ENCODE peak calls at places on chromosomes 7 and 10, in eight cellular contexts. E is activated T-helper 1 cell treated with anti-CD3 and anti-CD28 coated beads, Interleukin-12 subunit alpha, Interleukin-12 subunit beta, Interleukin-2, Interleukin-4 antibody, amounts not matched to agents 30 ng/mL and 10 ng/mL and 1 ng/mL, durations not matched to agents 14 hours and 24 hours and 36 hours; R is stimulated activated effector memory CD8-positive, alpha-beta T cell treated with anti-CD3 and anti-CD28 coated beads, Interleukin-12 subunit alpha, Interleukin-12 subunit beta, amount 100 ng/mL, for 72 hours; N is T-helper 1 cell; P is stimulated activated CD4-positive, alpha-beta T cell treated with anti-CD3 and anti-CD28 coated beads, Interleukin-2, amount 100 ng/mL, for 48 hours; Y is NCI-H82; J is AG20443; X is germinal center. V is an unnamed sample.

GRCh38 chr10:70575874-70576802 is 26.4 kb downstream of the PRF1 start:
- DNase-seq in J (no peak), E (no peak), Y (no peak), N (no peak), R (peak), X (no peak), P (no peak), V (no peak)

GRCh38 chr7:27152816-27153486 is 568 bp upstream of the HOXA3 start:
- DNase-seq in J (no peak), P (no peak), N (no peak), Y (no peak), R (no peak), E (no peak), X (no peak), V (no peak)

GRCh38 chr10:21954690-21955089 is 48.8 kb downstream of the DNAJC1 start:
- DNase-seq in X (no peak), N (no peak), E (no peak), P (no peak), J (no peak), Y (no peak), R (no peak), V (no peak)

GRCh38 chr10:112732277-112732891 is 217.7 kb upstream of the TCF7L2 start:
- DNase-seq in J (peak), Y (peak), P (no peak), R (no peak), X (no peak), N (no peak), E (no peak), V (no peak)

GRCh38 chr10:36942616-36943015 is 182.8 kb upstream of the ANKRD30A start:
- DNase-seq in J (no peak), N (no peak), P (no peak), E (no peak), Y (no peak), X (no peak), R (no peak), V (no peak)

GRCh38 chr10:72485701-72486100 is 131.0 kb upstream of the DNAJB12 start:
- DNase-seq in R (no peak), X (no peak), J (no peak), N (no peak), E (no peak), Y (no peak), P (no peak), V (no peak)

GRCh38 chr7:114426824-114427223 is 12.2 kb downstream of the FOXP2 start:
- DNase-seq in J (no peak), P (no peak), X (no peak), E (no peak), R (no peak), Y (peak), N (no peak), V (no peak)

GRCh38 chr10:33273295-33274002 is 61.0 kb downstream of the NRP1 start:
- DNase-seq in E (no peak), N (no peak), X (no peak), J (peak), P (no peak), Y (no peak), R (no peak), V (no peak)

GRCh38 chr10:6578221-6579192 is 1.6 kb downstream of the PRKCQ start:
- DNase-seq in J (no peak), E (no peak), P (no peak), X (no peak), N (no peak), R (no peak), Y (peak), V (no peak)

V was measured in GM12891.